ENCODE peak calls at places on chromosome 16, in eight cellular contexts. W is central memory CD4-positive, alpha-beta T cell; D is fibroblast of the aortic adventitia; Y is NCI-H774; E is T-cell; O is NCI-H1105 treated with DMSO at 0.1 percent for 48 hours; X is Peyer's patch; Z is EH. F is an unnamed sample.

GRCh38 chr16:82653550-82654511 is 27.1 kb downstream of the CDH13 start:
- DNase-seq in O (no peak), X (no peak), E (peak), Z (peak), Y (no peak), W (peak), D (peak), F (no peak)

GRCh38 chr16:1265090-1265630 is 9.3 kb downstream of the TPSD1 start:
- DNase-seq in O (no peak), W (no peak), Z (no peak), D (no peak), E (no peak), Y (no peak), X (no peak), F (no peak)

GRCh38 chr16:10896723-10897122 is 19.7 kb downstream of the CIITA start:
- DNase-seq in Y (no peak), Z (no peak), D (no peak), O (no peak), E (no peak), W (no peak), X (no peak), F (no peak)

GRCh38 chr16:56848955-56849689 is 15.9 kb upstream of the SLC12A3 start:
- DNase-seq in W (no peak), X (peak), D (peak), E (no peak), Y (no peak), Z (peak), O (no peak), F (no peak)

GRCh38 chr16:26752166-26752565 is 314.6 kb upstream of the C16orf82 start:
- DNase-seq in X (no peak), Y (no peak), W (no peak), E (no peak), Z (no peak), D (no peak), O (no peak), F (no peak)

GRCh38 chr16:52247737-52248136 is 299.2 kb downstream of the TOX3 start:
- DNase-seq in W (no peak), Z (no peak), X (no peak), O (no peak), D (no peak), Y (no peak), E (no peak), F (no peak)

GRCh38 chr16:75486014-75486404 is 9.2 kb downstream of the CHST6 start:
- DNase-seq in W (no peak), O (peak), D (no peak), E (no peak), Z (no peak), X (peak), Y (no peak), F (no peak)

GRCh38 chr16:85679870-85680269 is 8.9 kb downstream of the GINS2 start:
- DNase-seq in Y (no peak), X (no peak), Z (no peak), W (no peak), O (no peak), E (no peak), D (no peak), F (no peak)

GRCh38 chr16:12659871-12660270 is 143.8 kb downstream of the CPPED1 start:
- DNase-seq in D (no peak), W (no peak), E (no peak), Y (no peak), O (no peak), X (no peak), Z (no peak), F (no peak)

GRCh38 chr16:56617212-56618085 is 8.1 kb upstream of the MT1E start:
- DNase-seq in Y (no peak), W (peak), Z (peak), D (peak), O (no peak), E (no peak), X (peak), F (no peak)

GRCh38 chr16:20241321-20241720 is 86.0 kb downstream of the GP2 start:
- DNase-seq in O (no peak), X (no peak), W (no peak), Y (no peak), E (no peak), D (no peak), Z (no peak), F (no peak)

GRCh38 chr16:63983401-63983800 is 1138.5 kb downstream of the CDH11 start:
- DNase-seq in E (no peak), Z (no peak), O (peak), W (no peak), D (no peak), Y (peak), X (no peak), F (no peak)

GRCh38 chr16:23504076-23504452 is 6.2 kb downstream of the GGA2 start:
- DNase-seq in W (no peak), E (no peak), O (no peak), Y (no peak), X (no peak), D (peak), Z (peak), F (no peak)

GRCh38 chr16:66354321-66354854 is 12.1 kb upstream of the CDH5 start:
- DNase-seq in O (no peak), Z (no peak), Y (no peak), D (no peak), X (no peak), W (no peak), E (no peak), F (no peak)

GRCh38 chr16:1793578-1794220 is at the start of gene IGFALS:
- DNase-seq in Y (no peak), O (no peak), W (no peak), X (peak), Z (no peak), D (no peak), E (no peak), F (no peak)

GRCh38 chr16:66250686-66251405 is 115.6 kb upstream of the CDH5 start:
- DNase-seq in Z (peak), O (no peak), X (peak), Y (no peak), D (peak), W (no peak), E (no peak), F (no peak)

GRCh38 chr16:11503566-11503965 is 83.2 kb downstream of the LITAF start:
- DNase-seq in D (no peak), Z (no peak), Y (no peak), E (no peak), O (no peak), X (no peak), W (no peak), F (no peak)

GRCh38 chr16:85436636-85437160 is 176.4 kb upstream of the GSE1 start:
- DNase-seq in W (no peak), E (no peak), Y (no peak), O (no peak), Z (no peak), D (peak), X (peak), F (no peak)

GRCh38 chr16:64453643-64454042 is 668.2 kb downstream of the CDH11 start:
- DNase-seq in D (no peak), Y (no peak), Z (peak), W (no peak), X (no peak), E (no peak), O (no peak), F (no peak)

GRCh38 chr16:75566889-75567255 is 693 bp downstream of the GABARAPL2 start:
- DNase-seq in Z (peak), E (peak), X (no peak), W (peak), Y (no peak), O (no peak), D (no peak), F (no peak)

GRCh38 chr16:84933774-84934571 is 77.4 kb downstream of the ZDHHC7 start:
- DNase-seq in Y (no peak), Z (peak), O (no peak), W (no peak), D (peak), E (no peak), X (no peak), F (no peak)

GRCh38 chr16:79997257-79997656 is 396.7 kb upstream of the MAF start:
- DNase-seq in O (no peak), E (no peak), Y (no peak), X (no peak), W (no peak), Z (peak), D (no peak), F (peak)

GRCh38 chr16:50153648-50154368 is 702 bp downstream of the TENT4B start:
- DNase-seq in Z (peak), W (no peak), Y (no peak), D (no peak), X (no peak), E (no peak), O (no peak), F (peak)

GRCh38 chr16:69890114-69890890 is 60.8 kb upstream of the CLEC18A start:
- DNase-seq in X (no peak), O (peak), D (peak), E (no peak), Y (peak), Z (peak), W (no peak), F (no peak)

GRCh38 chr16:4313563-4314531 is 2.0 kb upstream of the GLIS2 start:
- DNase-seq in X (no peak), W (no peak), D (peak), Z (no peak), E (no peak), O (no peak), Y (peak), F (peak)

GRCh38 chr16:50594332-50595260 is 46.4 kb downstream of the NKD1 start:
- DNase-seq in O (no peak), W (no peak), E (no peak), X (no peak), D (no peak), Z (no peak), Y (no peak), F (no peak)

GRCh38 chr16:48559462-48560211 is 50.3 kb downstream of the N4BP1 start:
- DNase-seq in D (no peak), E (no peak), O (no peak), Z (no peak), X (no peak), W (no peak), Y (no peak), F (no peak)

GRCh38 chr16:57476546-57477410 is 9.5 kb downstream of the DOK4 start:
- DNase-seq in O (no peak), W (no peak), E (no peak), X (no peak), Y (no peak), D (no peak), Z (no peak), F (no peak)

GRCh38 chr16:73713817-73714495 is 582.7 kb upstream of the PSMD7 start:
- DNase-seq in E (no peak), X (no peak), O (peak), D (no peak), Y (no peak), Z (peak), W (no peak), F (no peak)

GRCh38 chr16:66619534-66620418 is 15.3 kb downstream of the CMTM3 start:
- DNase-seq in Z (peak), Y (no peak), D (peak), W (no peak), O (no peak), E (no peak), X (no peak), F (no peak)

GRCh38 chr16:86455116-86455515 is 55.2 kb upstream of the FOXF1 start:
- DNase-seq in O (no peak), D (peak), W (no peak), X (no peak), E (no peak), Z (peak), Y (no peak), F (no peak)

GRCh38 chr16:8676737-8677375 is 2.4 kb downstream of the ABAT start:
- DNase-seq in Z (no peak), W (no peak), O (no peak), X (no peak), E (no peak), Y (no peak), D (no peak), F (no peak)

GRCh38 chr16:26742040-26742439 is 324.7 kb upstream of the C16orf82 start:
- DNase-seq in W (no peak), O (no peak), E (no peak), X (no peak), Z (no peak), Y (no peak), D (no peak), F (no peak)

GRCh38 chr16:72847187-72848044 is 200.5 kb downstream of the ZFHX3 start:
- DNase-seq in E (no peak), W (no peak), X (no peak), O (no peak), D (peak), Z (peak), Y (no peak), F (peak)

GRCh38 chr16:24539850-24540484 is 601 bp downstream of the RBBP6 start:
- DNase-seq in Z (peak), Y (peak), E (no peak), W (no peak), D (no peak), O (no peak), X (peak), F (peak)

GRCh38 chr16:29809850-29810698 is 1.9 kb upstream of the PRRT2 start:
- DNase-seq in E (peak), D (peak), Y (no peak), Z (no peak), W (peak), O (peak), X (no peak), F (no peak)

GRCh38 chr16:89744813-89745212 is 23.5 kb downstream of the ZNF276 start:
- DNase-seq in E (no peak), D (no peak), X (no peak), O (no peak), Y (no peak), Z (no peak), W (no peak), F (no peak)

GRCh38 chr16:31400191-31400590 is 7.1 kb downstream of the ITGAD start:
- DNase-seq in O (no peak), E (no peak), Z (no peak), W (no peak), Y (no peak), X (no peak), D (no peak), F (no peak)

GRCh38 chr16:18803569-18804462 is 2.5 kb upstream of the ARL6IP1 start:
- DNase-seq in D (peak), E (no peak), O (no peak), Y (no peak), Z (peak), X (no peak), W (no peak), F (no peak)

F was measured in germinal center.